ENCODE peak calls at places on chromosomes 3 and 15, in ten cellular contexts. One of them, this sample, is unnamed.

GRCh38 chr3:150107429-150108175 is 136.9 kb upstream of the PFN2 start:
- DNase-seq in suprapubic skin: no peak
- DNase-seq in fibroblast of mammary gland: peak; percentile 12
- DNase-seq in Calu3: no peak
- DNase-seq in RWPE1: no peak
- DNase-seq in fibroblast of pulmonary artery: no peak
- DNase-seq in lower lobe of right lung: no peak
- DNase-seq in WERI-Rb-1: peak; percentile 11
- DNase-seq in AG04450: no peak
- DNase-seq in SK-N-SH: no peak
- DNase-seq in this sample: no peak

GRCh38 chr15:99594916-99595315 is 29.1 kb downstream of the MEF2A start:
- DNase-seq in suprapubic skin: no peak
- DNase-seq in fibroblast of mammary gland: no peak
- DNase-seq in Calu3: no peak
- DNase-seq in RWPE1: no peak
- DNase-seq in fibroblast of pulmonary artery: no peak
- DNase-seq in lower lobe of right lung: no peak
- DNase-seq in WERI-Rb-1: no peak
- DNase-seq in AG04450: no peak
- DNase-seq in SK-N-SH: no peak
- DNase-seq in this sample: no peak

GRCh38 chr3:10512687-10513086 is 7.3 kb upstream of the ATP2B2 start:
- DNase-seq in suprapubic skin: no peak
- DNase-seq in fibroblast of mammary gland: no peak
- DNase-seq in Calu3: no peak
- DNase-seq in RWPE1: no peak
- DNase-seq in fibroblast of pulmonary artery: no peak
- DNase-seq in lower lobe of right lung: no peak
- DNase-seq in WERI-Rb-1: no peak
- DNase-seq in AG04450: no peak
- DNase-seq in SK-N-SH: no peak
- DNase-seq in this sample: no peak

GRCh38 chr15:67068724-67069400 is 3.5 kb downstream of the SMAD3 start:
- DNase-seq in suprapubic skin: no peak
- DNase-seq in fibroblast of mammary gland: peak; percentile 61
- DNase-seq in Calu3: no peak
- DNase-seq in RWPE1: no peak
- DNase-seq in fibroblast of pulmonary artery: no peak
- DNase-seq in lower lobe of right lung: no peak
- DNase-seq in WERI-Rb-1: peak; percentile 20
- DNase-seq in AG04450: no peak
- DNase-seq in SK-N-SH: no peak
- DNase-seq in this sample: no peak

GRCh38 chr3:114686624-114687023 is 392.8 kb downstream of the TIGIT start:
- DNase-seq in suprapubic skin: no peak
- DNase-seq in fibroblast of mammary gland: peak; percentile 44
- DNase-seq in Calu3: no peak
- DNase-seq in RWPE1: no peak
- DNase-seq in fibroblast of pulmonary artery: no peak
- DNase-seq in lower lobe of right lung: no peak
- DNase-seq in WERI-Rb-1: no peak
- DNase-seq in AG04450: no peak
- DNase-seq in SK-N-SH: no peak
- DNase-seq in this sample: no peak

GRCh38 chr3:52529376-52530333 is 4.0 kb downstream of the NT5DC2 start:
- DNase-seq in suprapubic skin: no peak
- DNase-seq in fibroblast of mammary gland: peak; percentile 70
- DNase-seq in Calu3: no peak
- DNase-seq in RWPE1: no peak
- DNase-seq in fibroblast of pulmonary artery: peak; percentile 87
- DNase-seq in lower lobe of right lung: no peak
- DNase-seq in WERI-Rb-1: no peak
- DNase-seq in AG04450: no peak
- DNase-seq in SK-N-SH: peak; percentile 90
- DNase-seq in this sample: no peak

GRCh38 chr3:70885636-70886035 is 573.2 kb upstream of the MDFIC2 start:
- DNase-seq in suprapubic skin: no peak
- DNase-seq in fibroblast of mammary gland: no peak
- DNase-seq in Calu3: no peak
- DNase-seq in RWPE1: no peak
- DNase-seq in fibroblast of pulmonary artery: no peak
- DNase-seq in lower lobe of right lung: no peak
- DNase-seq in WERI-Rb-1: no peak
- DNase-seq in AG04450: no peak
- DNase-seq in SK-N-SH: no peak
- DNase-seq in this sample: no peak

GRCh38 chr15:71106802-71107500 is 8.3 kb upstream of the THSD4 start:
- DNase-seq in suprapubic skin: no peak
- DNase-seq in fibroblast of mammary gland: no peak
- DNase-seq in Calu3: no peak
- DNase-seq in RWPE1: no peak
- DNase-seq in fibroblast of pulmonary artery: no peak
- DNase-seq in lower lobe of right lung: no peak
- DNase-seq in WERI-Rb-1: no peak
- DNase-seq in AG04450: no peak
- DNase-seq in SK-N-SH: no peak
- DNase-seq in this sample: no peak

GRCh38 chr3:128322030-128323022 is 144.4 kb downstream of the DNAJB8 start:
- DNase-seq in suprapubic skin: no peak
- DNase-seq in fibroblast of mammary gland: peak; percentile 50
- DNase-seq in Calu3: peak; percentile 61
- DNase-seq in RWPE1: no peak
- DNase-seq in fibroblast of pulmonary artery: peak; percentile 67
- DNase-seq in lower lobe of right lung: peak; percentile 68
- DNase-seq in WERI-Rb-1: peak; percentile 57
- DNase-seq in AG04450: peak; percentile 13
- DNase-seq in SK-N-SH: no peak
- DNase-seq in this sample: no peak

GRCh38 chr3:16318216-16318615 is 53.2 kb downstream of the OXNAD1 start:
- DNase-seq in suprapubic skin: no peak
- DNase-seq in fibroblast of mammary gland: peak; percentile 31
- DNase-seq in Calu3: no peak
- DNase-seq in RWPE1: no peak
- DNase-seq in fibroblast of pulmonary artery: peak; percentile 48
- DNase-seq in lower lobe of right lung: no peak
- DNase-seq in WERI-Rb-1: no peak
- DNase-seq in AG04450: peak; percentile 57
- DNase-seq in SK-N-SH: no peak
- DNase-seq in this sample: peak; percentile 7

GRCh38 chr3:16319723-16320122 is 54.7 kb downstream of the OXNAD1 start:
- DNase-seq in suprapubic skin: no peak
- DNase-seq in fibroblast of mammary gland: no peak
- DNase-seq in Calu3: no peak
- DNase-seq in RWPE1: no peak
- DNase-seq in fibroblast of pulmonary artery: no peak
- DNase-seq in lower lobe of right lung: no peak
- DNase-seq in WERI-Rb-1: peak; percentile 34
- DNase-seq in AG04450: no peak
- DNase-seq in SK-N-SH: no peak
- DNase-seq in this sample: no peak

GRCh38 chr3:16316847-16317560 is 52.0 kb downstream of the OXNAD1 start:
- DNase-seq in suprapubic skin: no peak
- DNase-seq in fibroblast of mammary gland: no peak
- DNase-seq in Calu3: no peak
- DNase-seq in RWPE1: no peak
- DNase-seq in fibroblast of pulmonary artery: no peak
- DNase-seq in lower lobe of right lung: no peak
- DNase-seq in WERI-Rb-1: no peak
- DNase-seq in AG04450: no peak
- DNase-seq in SK-N-SH: no peak
- DNase-seq in this sample: no peak

GRCh38 chr3:16317561-16317945 is 52.5 kb downstream of the OXNAD1 start:
- DNase-seq in suprapubic skin: no peak
- DNase-seq in fibroblast of mammary gland: no peak
- DNase-seq in Calu3: no peak
- DNase-seq in RWPE1: no peak
- DNase-seq in fibroblast of pulmonary artery: no peak
- DNase-seq in lower lobe of right lung: no peak
- DNase-seq in WERI-Rb-1: no peak
- DNase-seq in AG04450: no peak
- DNase-seq in SK-N-SH: no peak
- DNase-seq in this sample: no peak

DNA sequence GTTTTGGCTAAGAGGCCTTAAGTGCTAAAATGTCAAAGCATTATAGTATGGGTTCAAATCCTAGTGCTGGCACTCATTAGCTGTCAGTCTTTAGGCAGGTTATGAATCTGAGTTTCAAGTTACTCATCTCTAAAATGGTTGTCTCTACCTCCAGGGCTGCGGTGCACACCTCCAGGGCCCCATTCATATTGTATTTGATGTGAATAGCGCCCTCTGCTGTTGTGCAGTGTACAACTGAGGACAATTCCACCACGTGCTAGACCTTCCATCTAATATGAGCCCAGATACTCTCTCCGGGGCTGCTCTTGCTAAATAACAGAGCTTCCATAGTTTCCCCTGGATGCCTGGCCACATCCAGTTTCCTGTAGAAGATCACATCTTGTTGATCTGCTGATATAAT is 54.3 kb downstream of the OXNAD1 start:
- DNase-seq in suprapubic skin: no peak
- DNase-seq in fibroblast of mammary gland: peak; percentile 14
- DNase-seq in Calu3: peak; percentile 14
- DNase-seq in RWPE1: no peak
- DNase-seq in fibroblast of pulmonary artery: peak; percentile 28
- DNase-seq in lower lobe of right lung: no peak
- DNase-seq in WERI-Rb-1: peak; percentile 26
- DNase-seq in AG04450: no peak
- DNase-seq in SK-N-SH: peak; percentile 34
- DNase-seq in this sample: no peak
- TF ChIP-seq CTCF in suprapubic skin: no peak
- TF ChIP-seq CTCF in fibroblast of mammary gland: peak; percentile 43
- TF ChIP-seq CTCF in Calu3: peak; percentile 15
- TF ChIP-seq CTCF in RWPE1: no peak
- TF ChIP-seq CTCF in fibroblast of pulmonary artery: peak; percentile 34
- TF ChIP-seq CTCF in lower lobe of right lung: peak; percentile 31
- TF ChIP-seq CTCF in WERI-Rb-1: peak; percentile 41
- TF ChIP-seq CTCF in AG04450: peak; percentile 31
- TF ChIP-seq CTCF in SK-N-SH: peak; percentile 65
- TF ChIP-seq CTCF in this sample: peak; percentile 8

GRCh38 chr3:56801151-56801596 is 575 bp downstream of the ARHGEF3 start:
- DNase-seq in suprapubic skin: no peak
- DNase-seq in fibroblast of mammary gland: no peak
- DNase-seq in Calu3: no peak
- DNase-seq in RWPE1: no peak
- DNase-seq in fibroblast of pulmonary artery: no peak
- DNase-seq in lower lobe of right lung: no peak
- DNase-seq in WERI-Rb-1: no peak
- DNase-seq in AG04450: no peak
- DNase-seq in SK-N-SH: no peak
- DNase-seq in this sample: no peak
- TF ChIP-seq CTCF in suprapubic skin: no peak
- TF ChIP-seq CTCF in fibroblast of mammary gland: no peak
- TF ChIP-seq CTCF in Calu3: no peak
- TF ChIP-seq CTCF in RWPE1: no peak
- TF ChIP-seq CTCF in fibroblast of pulmonary artery: no peak
- TF ChIP-seq CTCF in lower lobe of right lung: no peak
- TF ChIP-seq CTCF in WERI-Rb-1: no peak
- TF ChIP-seq CTCF in AG04450: no peak
- TF ChIP-seq CTCF in SK-N-SH: no peak
- TF ChIP-seq CTCF in this sample: no peak

GRCh38 chr3:54517424-54517823 is 395.1 kb downstream of the CACNA2D3 start:
- DNase-seq in suprapubic skin: no peak
- DNase-seq in fibroblast of mammary gland: no peak
- DNase-seq in Calu3: no peak
- DNase-seq in RWPE1: no peak
- DNase-seq in fibroblast of pulmonary artery: no peak
- DNase-seq in lower lobe of right lung: no peak
- DNase-seq in WERI-Rb-1: no peak
- DNase-seq in AG04450: no peak
- DNase-seq in SK-N-SH: no peak
- DNase-seq in this sample: no peak

GRCh38 chr3:54519493-54519892 is 397.1 kb downstream of the CACNA2D3 start:
- DNase-seq in suprapubic skin: no peak
- DNase-seq in fibroblast of mammary gland: no peak
- DNase-seq in Calu3: no peak
- DNase-seq in RWPE1: no peak
- DNase-seq in fibroblast of pulmonary artery: no peak
- DNase-seq in lower lobe of right lung: no peak
- DNase-seq in WERI-Rb-1: no peak
- DNase-seq in AG04450: no peak
- DNase-seq in SK-N-SH: peak; percentile 54
- DNase-seq in this sample: no peak

GRCh38 chr3:54518011-54518675 is 395.8 kb downstream of the CACNA2D3 start:
- DNase-seq in suprapubic skin: no peak
- DNase-seq in fibroblast of mammary gland: no peak
- DNase-seq in Calu3: no peak
- DNase-seq in RWPE1: no peak
- DNase-seq in fibroblast of pulmonary artery: no peak
- DNase-seq in lower lobe of right lung: no peak
- DNase-seq in WERI-Rb-1: no peak
- DNase-seq in AG04450: no peak
- DNase-seq in SK-N-SH: no peak
- DNase-seq in this sample: no peak

GRCh38 chr3:54515439-54516213 is 393.3 kb downstream of the CACNA2D3 start:
- DNase-seq in suprapubic skin: no peak
- DNase-seq in fibroblast of mammary gland: no peak
- DNase-seq in Calu3: no peak
- DNase-seq in RWPE1: no peak
- DNase-seq in fibroblast of pulmonary artery: no peak
- DNase-seq in lower lobe of right lung: no peak
- DNase-seq in WERI-Rb-1: no peak
- DNase-seq in AG04450: no peak
- DNase-seq in SK-N-SH: no peak
- DNase-seq in this sample: no peak

GRCh38 chr3:54520060-54520459 is 397.7 kb downstream of the CACNA2D3 start:
- DNase-seq in suprapubic skin: no peak
- DNase-seq in fibroblast of mammary gland: no peak
- DNase-seq in Calu3: no peak
- DNase-seq in RWPE1: no peak
- DNase-seq in fibroblast of pulmonary artery: no peak
- DNase-seq in lower lobe of right lung: no peak
- DNase-seq in WERI-Rb-1: no peak
- DNase-seq in AG04450: no peak
- DNase-seq in SK-N-SH: no peak
- DNase-seq in this sample: no peak
- TF ChIP-seq CTCF in suprapubic skin: no peak
- TF ChIP-seq CTCF in fibroblast of mammary gland: no peak
- TF ChIP-seq CTCF in Calu3: no peak
- TF ChIP-seq CTCF in RWPE1: no peak
- TF ChIP-seq CTCF in fibroblast of pulmonary artery: no peak
- TF ChIP-seq CTCF in lower lobe of right lung: no peak
- TF ChIP-seq CTCF in WERI-Rb-1: no peak
- TF ChIP-seq CTCF in AG04450: no peak
- TF ChIP-seq CTCF in SK-N-SH: no peak
- TF ChIP-seq CTCF in this sample: no peak

GRCh38 chr3:89098173-89098572 is 9.2 kb upstream of the EPHA3 start:
- DNase-seq in suprapubic skin: no peak
- DNase-seq in fibroblast of mammary gland: no peak
- DNase-seq in Calu3: no peak
- DNase-seq in RWPE1: no peak
- DNase-seq in fibroblast of pulmonary artery: no peak
- DNase-seq in lower lobe of right lung: no peak
- DNase-seq in WERI-Rb-1: no peak
- DNase-seq in AG04450: no peak
- DNase-seq in SK-N-SH: no peak
- DNase-seq in this sample: no peak

GRCh38 chr3:89104499-89104898 is 2.9 kb upstream of the EPHA3 start:
- DNase-seq in suprapubic skin: no peak
- DNase-seq in fibroblast of mammary gland: no peak
- DNase-seq in Calu3: no peak
- DNase-seq in RWPE1: no peak
- DNase-seq in fibroblast of pulmonary artery: no peak
- DNase-seq in lower lobe of right lung: no peak
- DNase-seq in WERI-Rb-1: no peak
- DNase-seq in AG04450: no peak
- DNase-seq in SK-N-SH: no peak
- DNase-seq in this sample: no peak

GRCh38 chr3:89098964-89099585 is 8.3 kb upstream of the EPHA3 start:
- DNase-seq in suprapubic skin: peak; percentile 58
- DNase-seq in fibroblast of mammary gland: peak; percentile 54
- DNase-seq in Calu3: peak; percentile 55
- DNase-seq in RWPE1: peak; percentile 30
- DNase-seq in fibroblast of pulmonary artery: peak; percentile 71
- DNase-seq in lower lobe of right lung: peak; percentile 46
- DNase-seq in WERI-Rb-1: peak; percentile 49
- DNase-seq in AG04450: peak; percentile 10
- DNase-seq in SK-N-SH: peak; percentile 44
- DNase-seq in this sample: peak; percentile 22
- TF ChIP-seq CTCF in suprapubic skin: peak; percentile 38
- TF ChIP-seq CTCF in fibroblast of mammary gland: peak; percentile 99
- TF ChIP-seq CTCF in Calu3: peak; percentile 54
- TF ChIP-seq CTCF in RWPE1: peak; percentile 96
- TF ChIP-seq CTCF in fibroblast of pulmonary artery: no peak
- TF ChIP-seq CTCF in lower lobe of right lung: peak; percentile 90
- TF ChIP-seq CTCF in WERI-Rb-1: peak; percentile 77
- TF ChIP-seq CTCF in AG04450: peak; percentile 99
- TF ChIP-seq CTCF in SK-N-SH: peak; percentile 98
- TF ChIP-seq CTCF in this sample: peak; percentile 99

This sample was measured in AG09319.